ENCODE peak calls at places on chromosomes 2 and 18, in ten cellular contexts. One of them, this sample, is unnamed. For H3K4me1, the result is how much of the 10 kb centered on the place peaks cover.

GRCh38 chr2:226426292-226426736 is 373.3 kb downstream of the IRS1 start:
- DNase-seq in DND-41: no peak
- DNase-seq in neuronal stem cell: no peak
- DNase-seq in body of pancreas: no peak
- DNase-seq in CD8-positive, alpha-beta memory T cell: no peak
- DNase-seq in PC-9: peak
- DNase-seq in colonic mucosa: no peak
- DNase-seq in ovary: no peak
- DNase-seq in sigmoid colon: no peak
- DNase-seq in cardiac muscle cell: no peak
- DNase-seq in this sample: no peak

GRCh38 chr2:191557841-191558240 is 120.1 kb upstream of the NABP1 start:
- DNase-seq in DND-41: no peak
- DNase-seq in neuronal stem cell: no peak
- DNase-seq in body of pancreas: no peak
- DNase-seq in CD8-positive, alpha-beta memory T cell: no peak
- DNase-seq in PC-9: no peak
- DNase-seq in colonic mucosa: no peak
- DNase-seq in ovary: no peak
- DNase-seq in sigmoid colon: no peak
- DNase-seq in cardiac muscle cell: no peak
- DNase-seq in this sample: no peak

GRCh38 chr18:42545825-42546224 is 569.7 kb downstream of the RIT2 start:
- DNase-seq in DND-41: no peak
- DNase-seq in neuronal stem cell: no peak
- DNase-seq in body of pancreas: no peak
- DNase-seq in CD8-positive, alpha-beta memory T cell: no peak
- DNase-seq in PC-9: no peak
- DNase-seq in colonic mucosa: no peak
- DNase-seq in ovary: no peak
- DNase-seq in sigmoid colon: no peak
- DNase-seq in cardiac muscle cell: no peak
- DNase-seq in this sample: no peak

GRCh38 chr2:44952143-44952805 is 10.8 kb downstream of the SIX3 start:
- DNase-seq in DND-41: no peak
- DNase-seq in neuronal stem cell: peak
- DNase-seq in body of pancreas: peak
- DNase-seq in CD8-positive, alpha-beta memory T cell: no peak
- DNase-seq in PC-9: peak
- DNase-seq in colonic mucosa: no peak
- DNase-seq in ovary: no peak
- DNase-seq in sigmoid colon: no peak
- DNase-seq in cardiac muscle cell: peak
- DNase-seq in this sample: peak

GRCh38 chr2:177467646-177468045 is 75.1 kb downstream of the AGPS start:
- DNase-seq in DND-41: no peak
- DNase-seq in neuronal stem cell: no peak
- DNase-seq in body of pancreas: no peak
- DNase-seq in CD8-positive, alpha-beta memory T cell: no peak
- DNase-seq in PC-9: no peak
- DNase-seq in colonic mucosa: no peak
- DNase-seq in ovary: no peak
- DNase-seq in sigmoid colon: no peak
- DNase-seq in cardiac muscle cell: no peak
- DNase-seq in this sample: no peak

GRCh38 chr18:52694804-52695203 is 354.8 kb downstream of the DCC start:
- DNase-seq in DND-41: no peak
- DNase-seq in neuronal stem cell: no peak
- DNase-seq in body of pancreas: no peak
- DNase-seq in CD8-positive, alpha-beta memory T cell: no peak
- DNase-seq in PC-9: peak
- DNase-seq in colonic mucosa: no peak
- DNase-seq in ovary: no peak
- DNase-seq in sigmoid colon: no peak
- DNase-seq in cardiac muscle cell: no peak
- DNase-seq in this sample: peak

GRCh38 chr2:29260151-29260772 is 145.0 kb downstream of the CLIP4 start:
- DNase-seq in DND-41: no peak
- DNase-seq in neuronal stem cell: no peak
- DNase-seq in body of pancreas: no peak
- DNase-seq in CD8-positive, alpha-beta memory T cell: no peak
- DNase-seq in PC-9: peak
- DNase-seq in colonic mucosa: no peak
- DNase-seq in ovary: no peak
- DNase-seq in sigmoid colon: peak
- DNase-seq in cardiac muscle cell: no peak
- DNase-seq in this sample: no peak

GRCh38 chr2:224712346-224712745 is 3.8 kb downstream of the CCDC195 start:
- DNase-seq in DND-41: no peak
- DNase-seq in neuronal stem cell: no peak
- DNase-seq in body of pancreas: no peak
- DNase-seq in CD8-positive, alpha-beta memory T cell: no peak
- DNase-seq in PC-9: no peak
- DNase-seq in colonic mucosa: no peak
- DNase-seq in ovary: no peak
- DNase-seq in sigmoid colon: no peak
- DNase-seq in cardiac muscle cell: no peak
- DNase-seq in this sample: peak

GRCh38 chr2:39607538-39608211 is 58.0 kb upstream of the TMEM178A start:
- DNase-seq in DND-41: no peak
- DNase-seq in neuronal stem cell: no peak
- DNase-seq in body of pancreas: no peak
- DNase-seq in CD8-positive, alpha-beta memory T cell: no peak
- DNase-seq in PC-9: no peak
- DNase-seq in colonic mucosa: no peak
- DNase-seq in ovary: no peak
- DNase-seq in sigmoid colon: no peak
- DNase-seq in cardiac muscle cell: no peak
- DNase-seq in this sample: no peak

GRCh38 chr2:143193121-143193520 is 63.9 kb downstream of the ARHGAP15 start:
- DNase-seq in DND-41: no peak
- DNase-seq in neuronal stem cell: no peak
- DNase-seq in body of pancreas: peak
- DNase-seq in CD8-positive, alpha-beta memory T cell: no peak
- DNase-seq in PC-9: no peak
- DNase-seq in colonic mucosa: no peak
- DNase-seq in ovary: no peak
- DNase-seq in sigmoid colon: no peak
- DNase-seq in cardiac muscle cell: no peak
- DNase-seq in this sample: no peak

GRCh38 chr2:130156624-130157004 is 11.7 kb upstream of the CCDC74B start:
- DNase-seq in DND-41: no peak
- DNase-seq in neuronal stem cell: no peak
- DNase-seq in body of pancreas: no peak
- DNase-seq in CD8-positive, alpha-beta memory T cell: no peak
- DNase-seq in PC-9: no peak
- DNase-seq in colonic mucosa: no peak
- DNase-seq in ovary: no peak
- DNase-seq in sigmoid colon: no peak
- DNase-seq in cardiac muscle cell: no peak
- DNase-seq in this sample: no peak

GRCh38 chr2:240353944-240354343 is 81.5 kb upstream of the GPC1 start:
- DNase-seq in DND-41: no peak
- DNase-seq in neuronal stem cell: no peak
- DNase-seq in body of pancreas: no peak
- DNase-seq in CD8-positive, alpha-beta memory T cell: no peak
- DNase-seq in PC-9: no peak
- DNase-seq in colonic mucosa: no peak
- DNase-seq in ovary: peak
- DNase-seq in sigmoid colon: peak
- DNase-seq in cardiac muscle cell: no peak
- DNase-seq in this sample: no peak

GRCh38 chr2:134232461-134232860 is 21.4 kb upstream of the MGAT5 start:
- DNase-seq in DND-41: peak
- DNase-seq in neuronal stem cell: no peak
- DNase-seq in body of pancreas: no peak
- DNase-seq in CD8-positive, alpha-beta memory T cell: peak
- DNase-seq in PC-9: no peak
- DNase-seq in colonic mucosa: no peak
- DNase-seq in ovary: no peak
- DNase-seq in sigmoid colon: no peak
- DNase-seq in cardiac muscle cell: no peak
- DNase-seq in this sample: no peak

GRCh38 chr18:58721586-58722160 is 50.4 kb downstream of the MALT1 start:
- DNase-seq in DND-41: no peak
- DNase-seq in neuronal stem cell: no peak
- DNase-seq in body of pancreas: no peak
- DNase-seq in CD8-positive, alpha-beta memory T cell: peak
- DNase-seq in PC-9: no peak
- DNase-seq in colonic mucosa: no peak
- DNase-seq in ovary: no peak
- DNase-seq in sigmoid colon: no peak
- DNase-seq in cardiac muscle cell: peak
- DNase-seq in this sample: no peak

GRCh38 chr2:113089907-113090306 is 22.1 kb downstream of the IL1F10 start:
- DNase-seq in DND-41: no peak
- DNase-seq in neuronal stem cell: no peak
- DNase-seq in body of pancreas: no peak
- DNase-seq in CD8-positive, alpha-beta memory T cell: no peak
- DNase-seq in PC-9: no peak
- DNase-seq in colonic mucosa: no peak
- DNase-seq in ovary: no peak
- DNase-seq in sigmoid colon: no peak
- DNase-seq in cardiac muscle cell: no peak
- DNase-seq in this sample: no peak

GRCh38 chr2:202762546-202762945 is 109.0 kb downstream of the ICA1L start:
- DNase-seq in DND-41: peak
- DNase-seq in neuronal stem cell: no peak
- DNase-seq in body of pancreas: no peak
- DNase-seq in CD8-positive, alpha-beta memory T cell: peak
- DNase-seq in PC-9: no peak
- DNase-seq in colonic mucosa: no peak
- DNase-seq in ovary: no peak
- DNase-seq in sigmoid colon: no peak
- DNase-seq in cardiac muscle cell: no peak
- DNase-seq in this sample: no peak

GRCh38 chr2:232886176-232886575 is 16.1 kb downstream of the SNORC start:
- DNase-seq in DND-41: no peak
- DNase-seq in neuronal stem cell: no peak
- DNase-seq in body of pancreas: no peak
- DNase-seq in CD8-positive, alpha-beta memory T cell: no peak
- DNase-seq in PC-9: no peak
- DNase-seq in colonic mucosa: no peak
- DNase-seq in ovary: no peak
- DNase-seq in sigmoid colon: no peak
- DNase-seq in cardiac muscle cell: no peak
- DNase-seq in this sample: no peak

GRCh38 chr18:13381331-13381730 is 162.8 kb downstream of the LDLRAD4 start:
- DNase-seq in DND-41: no peak
- DNase-seq in neuronal stem cell: no peak
- DNase-seq in body of pancreas: no peak
- DNase-seq in CD8-positive, alpha-beta memory T cell: no peak
- DNase-seq in PC-9: no peak
- DNase-seq in colonic mucosa: no peak
- DNase-seq in ovary: no peak
- DNase-seq in sigmoid colon: peak
- DNase-seq in cardiac muscle cell: no peak
- DNase-seq in this sample: no peak

GRCh38 chr2:112621792-112622527 is 23.8 kb upstream of the SLC20A1 start:
- DNase-seq in DND-41: no peak
- DNase-seq in neuronal stem cell: no peak
- DNase-seq in body of pancreas: no peak
- DNase-seq in CD8-positive, alpha-beta memory T cell: no peak
- DNase-seq in PC-9: no peak
- DNase-seq in colonic mucosa: no peak
- DNase-seq in ovary: no peak
- DNase-seq in sigmoid colon: peak
- DNase-seq in cardiac muscle cell: no peak
- DNase-seq in this sample: no peak

GRCh38 chr2:128310094-128310716 is 8.5 kb downstream of the HS6ST1 start:
- DNase-seq in DND-41: no peak
- DNase-seq in neuronal stem cell: no peak
- DNase-seq in body of pancreas: peak
- DNase-seq in CD8-positive, alpha-beta memory T cell: no peak
- DNase-seq in PC-9: no peak
- DNase-seq in colonic mucosa: peak
- DNase-seq in ovary: peak
- DNase-seq in sigmoid colon: no peak
- DNase-seq in cardiac muscle cell: no peak
- DNase-seq in this sample: no peak
- H3K4me1 ChIP-seq in DND-41: half or more
- H3K4me1 ChIP-seq in neuronal stem cell: under half
- H3K4me1 ChIP-seq in body of pancreas: half or more
- H3K4me1 ChIP-seq in CD8-positive, alpha-beta memory T cell: under half
- H3K4me1 ChIP-seq in PC-9: under half
- H3K4me1 ChIP-seq in colonic mucosa: under half
- H3K4me1 ChIP-seq in ovary: half or more
- H3K4me1 ChIP-seq in sigmoid colon: half or more
- H3K4me1 ChIP-seq in cardiac muscle cell: under half
- H3K4me1 ChIP-seq in this sample: half or more

GRCh38 chr2:145157626-145158025 is 637.7 kb upstream of the ZEB2 start:
- DNase-seq in DND-41: no peak
- DNase-seq in neuronal stem cell: no peak
- DNase-seq in body of pancreas: no peak
- DNase-seq in CD8-positive, alpha-beta memory T cell: no peak
- DNase-seq in PC-9: no peak
- DNase-seq in colonic mucosa: no peak
- DNase-seq in ovary: no peak
- DNase-seq in sigmoid colon: no peak
- DNase-seq in cardiac muscle cell: no peak
- DNase-seq in this sample: no peak
- H3K4me1 ChIP-seq in DND-41: under half
- H3K4me1 ChIP-seq in neuronal stem cell: under half
- H3K4me1 ChIP-seq in body of pancreas: under half
- H3K4me1 ChIP-seq in CD8-positive, alpha-beta memory T cell: under half
- H3K4me1 ChIP-seq in PC-9: under half
- H3K4me1 ChIP-seq in colonic mucosa: under half
- H3K4me1 ChIP-seq in ovary: under half
- H3K4me1 ChIP-seq in sigmoid colon: under half
- H3K4me1 ChIP-seq in cardiac muscle cell: under half
- H3K4me1 ChIP-seq in this sample: under half

GRCh38 chr2:32504877-32505478 is 122.9 kb upstream of the TTC27 start:
- DNase-seq in DND-41: no peak
- DNase-seq in neuronal stem cell: no peak
- DNase-seq in body of pancreas: no peak
- DNase-seq in CD8-positive, alpha-beta memory T cell: no peak
- DNase-seq in PC-9: no peak
- DNase-seq in colonic mucosa: no peak
- DNase-seq in ovary: no peak
- DNase-seq in sigmoid colon: no peak
- DNase-seq in cardiac muscle cell: no peak
- DNase-seq in this sample: no peak
- H3K4me1 ChIP-seq in DND-41: under half
- H3K4me1 ChIP-seq in neuronal stem cell: under half
- H3K4me1 ChIP-seq in body of pancreas: under half
- H3K4me1 ChIP-seq in CD8-positive, alpha-beta memory T cell: under half
- H3K4me1 ChIP-seq in PC-9: under half
- H3K4me1 ChIP-seq in colonic mucosa: under half
- H3K4me1 ChIP-seq in ovary: under half
- H3K4me1 ChIP-seq in sigmoid colon: under half
- H3K4me1 ChIP-seq in cardiac muscle cell: under half
- H3K4me1 ChIP-seq in this sample: under half

DNA sequence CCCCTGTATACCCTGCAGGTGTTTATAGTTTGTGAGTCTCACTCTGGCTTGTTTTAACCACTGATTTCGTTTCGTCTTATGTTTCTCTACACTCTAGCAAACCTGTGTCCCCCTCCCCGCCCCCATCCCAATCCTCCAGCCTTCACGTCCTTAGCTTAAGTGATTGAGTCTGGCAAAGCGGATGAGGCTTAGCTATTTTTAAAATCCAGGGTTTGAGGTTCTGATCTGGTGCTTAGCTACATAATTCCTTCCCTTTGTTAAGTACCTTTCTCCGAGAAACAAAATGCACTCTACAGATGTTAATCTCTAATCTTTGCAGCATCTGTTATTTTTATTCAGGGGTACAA is 7.8 kb downstream of the AGAP1 start:
- DNase-seq in DND-41: peak
- DNase-seq in neuronal stem cell: no peak
- DNase-seq in body of pancreas: no peak
- DNase-seq in CD8-positive, alpha-beta memory T cell: no peak
- DNase-seq in PC-9: no peak
- DNase-seq in colonic mucosa: no peak
- DNase-seq in ovary: no peak
- DNase-seq in sigmoid colon: no peak
- DNase-seq in cardiac muscle cell: peak
- DNase-seq in this sample: no peak
- H3K4me1 ChIP-seq in DND-41: under half
- H3K4me1 ChIP-seq in neuronal stem cell: under half
- H3K4me1 ChIP-seq in body of pancreas: under half
- H3K4me1 ChIP-seq in CD8-positive, alpha-beta memory T cell: under half
- H3K4me1 ChIP-seq in PC-9: half or more
- H3K4me1 ChIP-seq in colonic mucosa: under half
- H3K4me1 ChIP-seq in ovary: under half
- H3K4me1 ChIP-seq in sigmoid colon: under half
- H3K4me1 ChIP-seq in cardiac muscle cell: half or more
- H3K4me1 ChIP-seq in this sample: under half